ENCODE peak calls at places on chromosomes 5 and 9, in ten cellular contexts. K is body of pancreas; V is cardiac muscle cell; N is GM23338; I is HCT116; S is PC-3; U is CD4-positive, alpha-beta T cell; R is fibroblast of mammary gland; D is brain microvascular endothelial cell; O is Caco-2. L is an unnamed sample.
A peak's percentile ranks its signal among the peaks of the same experiment; 100 is the strongest.

GRCh38 chr9:38389313-38389712 is 3.2 kb upstream of the ALDH1B1 start:
- DNase-seq in V (peak; percentile 35), D (no peak), K (no peak), R (no peak), U (no peak), I (no peak), O (no peak), S (no peak), N (no peak), L (no peak)

GRCh38 chr9:131358438-131359029 is 35.4 kb upstream of the PRRC2B start:
- DNase-seq in U (peak; percentile 15), D (no peak), N (peak; percentile 28), S (no peak), I (no peak), V (no peak), R (no peak), O (no peak), K (no peak), L (no peak)

GRCh38 chr9:801399-802071 is 40.0 kb upstream of the DMRT1 start:
- DNase-seq in I (no peak), O (no peak), N (no peak), S (no peak), V (peak; percentile 78), U (no peak), R (peak; percentile 46), D (peak; percentile 73), K (no peak), L (no peak)

GRCh38 chr5:10563132-10563939 is 534 bp upstream of the ANKRD33B start:
- DNase-seq in I (no peak), N (peak; percentile 78), R (no peak), S (peak; percentile 63), V (peak; percentile 46), U (peak; percentile 39), D (peak; percentile 20), K (peak; percentile 37), O (no peak), L (peak; percentile 81)

GRCh38 chr5:60992871-60993270 is 47.9 kb downstream of the NDUFAF2 start:
- DNase-seq in O (no peak), D (no peak), I (no peak), N (no peak), S (no peak), V (no peak), U (no peak), K (no peak), R (no peak), L (no peak)

GRCh38 chr5:154723740-154724505 is 31.3 kb upstream of the LARP1 start:
- DNase-seq in U (no peak), R (peak; percentile 49), S (no peak), D (peak; percentile 45), V (peak; percentile 79), K (no peak), I (no peak), O (no peak), N (no peak), L (no peak)

GRCh38 chr9:127277099-127277498 is 12.5 kb downstream of the GARNL3 start:
- DNase-seq in U (no peak), R (no peak), D (no peak), S (no peak), I (no peak), K (no peak), N (no peak), O (no peak), V (no peak), L (peak; percentile 27)

GRCh38 chr5:66849803-66850202 is 253.6 kb downstream of the MAST4 start:
- DNase-seq in U (no peak), N (no peak), S (peak; percentile 39), O (no peak), I (no peak), V (peak; percentile 47), D (peak; percentile 16), K (no peak), R (peak; percentile 46), L (no peak)

GRCh38 chr5:65483474-65484346 is 2.0 kb upstream of the ADAMTS6 start:
- DNase-seq in R (peak; percentile 87), S (peak; percentile 49), N (peak; percentile 82), O (peak; percentile 31), V (peak; percentile 85), D (peak; percentile 32), K (no peak), I (peak; percentile 52), U (no peak), L (no peak)

GRCh38 chr5:4361626-4362281 is 766.1 kb downstream of the IRX1 start:
- DNase-seq in S (no peak), K (no peak), D (no peak), R (no peak), U (no peak), O (no peak), N (no peak), I (no peak), V (no peak), L (no peak)

GRCh38 chr5:86880785-86881492 is 263.2 kb downstream of the COX7C start:
- DNase-seq in D (peak; percentile 88), N (peak; percentile 92), O (peak; percentile 74), U (peak; percentile 1), K (peak; percentile 56), R (peak; percentile 83), V (peak; percentile 95), I (peak; percentile 81), S (peak; percentile 96), L (peak; percentile 35)

DNA sequence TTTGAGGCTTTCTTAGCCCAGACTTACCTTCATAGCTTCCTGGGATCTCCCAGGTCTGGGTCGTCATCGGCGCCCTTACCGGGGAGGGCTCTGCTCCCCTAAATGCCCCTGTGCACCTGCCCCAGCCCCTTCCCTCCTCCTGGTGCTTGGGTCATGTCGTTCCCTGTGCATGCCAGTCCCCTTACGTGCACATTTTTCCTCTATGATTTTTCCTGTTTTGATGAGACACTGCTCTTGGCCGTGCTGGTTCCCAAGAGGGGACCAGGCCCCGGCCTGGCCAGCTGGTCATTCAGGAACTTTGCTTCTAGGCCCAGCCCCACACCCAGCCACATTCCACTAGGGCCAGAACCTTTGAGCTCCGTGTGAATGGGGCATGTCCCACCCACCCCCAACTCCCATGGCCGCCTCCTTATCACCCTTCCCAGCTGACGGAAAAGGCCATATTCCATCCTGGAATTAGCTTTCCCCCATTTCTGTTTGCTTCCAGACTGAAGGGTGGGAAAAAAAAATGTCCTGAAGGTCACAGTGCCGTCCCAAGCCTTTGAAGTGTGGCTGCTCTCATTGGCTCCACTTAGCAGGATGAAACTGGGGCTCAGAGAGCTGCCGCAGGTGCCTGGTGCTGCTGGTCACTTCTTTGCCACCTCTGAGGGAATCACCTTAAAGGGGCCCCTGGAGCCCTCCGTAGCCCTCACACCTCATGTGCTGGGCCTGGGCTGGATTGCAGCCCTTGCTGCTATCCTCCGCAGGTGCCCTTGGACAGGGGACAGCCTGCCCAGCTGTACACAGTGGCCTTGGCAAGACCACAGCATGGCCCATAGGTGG is 25.1 kb downstream of the ERGIC1 start:
- DNase-seq in U (no peak), R (peak; percentile 92), V (peak; percentile 70), D (peak; percentile 87), N (no peak), O (peak; percentile 90), I (no peak), S (peak; percentile 55), K (peak; percentile 62), L (no peak)
- TF ChIP-seq CTCF in U (no peak), R (no peak), V (no peak), D (no peak), N (no peak), O (no peak), I (no peak), S (no peak), K (no peak), L (no peak)

GRCh38 chr9:34810187-34810524 is 100.2 kb upstream of the CCL21 start:
- DNase-seq in U (no peak), I (no peak), O (no peak), V (no peak), N (no peak), S (no peak), D (no peak), K (no peak), R (no peak), L (no peak)

DNA sequence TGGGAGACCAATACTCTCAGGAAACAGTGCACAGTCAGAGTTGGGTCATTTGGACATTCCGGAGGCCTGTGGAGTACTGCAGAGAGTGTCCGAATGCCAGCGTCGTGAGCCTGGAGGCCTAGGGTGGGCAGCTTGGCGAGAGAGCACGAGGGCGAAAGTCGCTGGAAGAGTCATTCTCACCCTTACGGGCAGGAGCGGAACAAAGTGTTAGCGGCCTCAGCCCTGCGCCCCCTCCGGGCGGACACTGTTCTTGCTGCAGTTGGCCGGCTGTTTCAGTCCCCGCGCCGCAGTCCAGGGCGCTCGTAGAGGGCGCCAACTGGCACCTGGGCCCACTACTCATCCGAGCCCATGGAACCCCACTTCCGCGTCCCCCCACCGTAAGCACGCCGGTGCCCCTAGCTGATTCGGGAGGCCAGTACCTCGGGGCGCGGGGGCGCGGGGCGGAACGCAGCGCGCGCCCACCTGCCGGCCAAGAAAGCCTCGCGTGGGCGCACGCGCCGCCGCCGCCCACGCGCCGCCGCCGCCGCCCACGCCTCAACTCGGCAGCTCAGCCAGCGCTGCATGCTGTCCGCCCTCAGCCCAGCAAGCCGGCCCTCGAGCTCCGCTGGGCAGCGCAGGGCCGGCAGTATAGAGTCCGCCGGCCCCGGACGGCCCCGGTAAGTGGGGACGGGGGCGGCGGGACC is 99.7 kb upstream of the CCL21 start:
- DNase-seq in K (peak; percentile 29), I (no peak), N (peak; percentile 90), R (peak; percentile 19), O (no peak), V (peak; percentile 44), S (no peak), D (peak; percentile 1), U (no peak), L (no peak)
- TF ChIP-seq CTCF in K (peak; percentile 40), I (no peak), N (peak; percentile 58), R (peak; percentile 40), O (no peak), V (peak; percentile 57), S (no peak), D (peak; percentile 65), U (no peak), L (no peak)

GRCh38 chr5:167244583-167244982 is 1046.9 kb upstream of the WWC1 start:
- DNase-seq in D (peak; percentile 35), K (no peak), V (peak; percentile 18), O (peak; percentile 9), R (peak; percentile 31), N (peak; percentile 79), S (no peak), U (no peak), I (no peak), L (no peak)
- TF ChIP-seq CTCF in D (peak; percentile 65), K (peak; percentile 20), V (peak; percentile 27), O (peak; percentile 12), R (peak; percentile 43), N (peak; percentile 73), S (peak; percentile 15), U (no peak), I (no peak), L (no peak)

GRCh38 chr5:163248856-163249255 is 188.5 kb upstream of the CCNG1 start:
- DNase-seq in V (no peak), U (no peak), R (no peak), K (no peak), I (no peak), N (no peak), S (peak; percentile 93), O (no peak), D (no peak), L (no peak)

GRCh38 chr5:163248333-163248732 is 189.1 kb upstream of the CCNG1 start:
- DNase-seq in I (no peak), O (no peak), N (no peak), R (no peak), U (no peak), K (peak; percentile 24), D (no peak), V (no peak), S (peak; percentile 85), L (no peak)

GRCh38 chr5:163245584-163245983 is 191.8 kb upstream of the CCNG1 start:
- DNase-seq in S (no peak), N (peak; percentile 27), K (no peak), D (no peak), R (no peak), V (no peak), U (no peak), O (no peak), I (no peak), L (no peak)

GRCh38 chr5:163244451-163244987 is 192.9 kb upstream of the CCNG1 start:
- DNase-seq in N (no peak), R (no peak), U (no peak), I (no peak), K (no peak), O (no peak), D (no peak), S (no peak), V (no peak), L (no peak)
- TF ChIP-seq CTCF in N (no peak), R (no peak), U (no peak), I (no peak), K (no peak), O (no peak), D (no peak), S (no peak), V (no peak), L (no peak)